ENCODE peak calls at places on chromosomes 6 and 20, in nine cellular contexts. R is CD8-positive, alpha-beta T cell; A is kidney; C is IMR-90; O is ovary; N is breast epithelium; W is uterus; E is lower lobe of right lung; F is GM12878. S is an unnamed sample.

GRCh38 chr6:3695065-3695830 is 56.3 kb downstream of the PXDC1 start:
- DNase-seq in R (no peak), A (no peak), C (no peak), O (no peak), N (no peak), W (no peak), E (no peak), F (no peak), S (no peak)

GRCh38 chr6:144854654-144855053 is 569.5 kb downstream of the UTRN start:
- DNase-seq in R (no peak), A (no peak), C (no peak), O (no peak), N (no peak), W (no peak), E (no peak), F (no peak), S (no peak)

GRCh38 chr6:57013501-57013900 is 33.0 kb upstream of the KIAA1586 start:
- DNase-seq in R (no peak), A (no peak), C (peak; percentile 77), O (no peak), N (no peak), W (no peak), E (no peak), F (no peak), S (no peak)

GRCh38 chr6:21999012-21999528 is 297.8 kb downstream of the PRL start:
- DNase-seq in R (no peak), A (no peak), C (peak; percentile 76), O (no peak), N (no peak), W (no peak), E (no peak), F (no peak), S (no peak)

GRCh38 chr6:26544473-26544872 is 6.3 kb downstream of the HMGN4 start:
- DNase-seq in R (no peak), A (no peak), C (no peak), O (no peak), N (no peak), W (no peak), E (no peak), F (no peak), S (no peak)

GRCh38 chr6:112270756-112271155 is 16.4 kb upstream of the LAMA4 start:
- DNase-seq in R (no peak), A (no peak), C (no peak), O (no peak), N (no peak), W (no peak), E (no peak), F (no peak), S (no peak)

GRCh38 chr20:18628330-18628941 is 40.6 kb downstream of the DTD1 start:
- DNase-seq in R (no peak), A (no peak), C (no peak), O (peak; percentile 45), N (no peak), W (no peak), E (no peak), F (no peak), S (no peak)

GRCh38 chr6:54619102-54619501 is 227.5 kb upstream of the FAM83B start:
- DNase-seq in R (no peak), A (no peak), C (no peak), O (no peak), N (no peak), W (no peak), E (no peak), F (no peak), S (no peak)

GRCh38 chr20:53920647-53921245 is 149.6 kb downstream of the BCAS1 start:
- DNase-seq in R (no peak), A (no peak), C (no peak), O (no peak), N (no peak), W (no peak), E (no peak), F (no peak), S (no peak)

GRCh38 chr20:42855896-42856295 is 333.8 kb downstream of the PTPRT start:
- DNase-seq in R (no peak), A (no peak), C (no peak), O (no peak), N (no peak), W (no peak), E (no peak), F (no peak), S (no peak)

GRCh38 chr20:31739550-31739863 is 417 bp downstream of the TPX2 start:
- DNase-seq in R (no peak), A (no peak), C (no peak), O (no peak), N (no peak), W (no peak), E (no peak), F (no peak), S (no peak)

GRCh38 chr6:26493258-26493657 is 6.8 kb upstream of the BTN1A1 start:
- DNase-seq in R (no peak), A (no peak), C (peak; percentile 55), O (no peak), N (no peak), W (no peak), E (no peak), F (no peak), S (no peak)

GRCh38 chr6:146868671-146869209 is 270.0 kb downstream of the ADGB start:
- DNase-seq in R (no peak), A (no peak), C (peak; percentile 36), O (no peak), N (no peak), W (no peak), E (no peak), F (no peak), S (no peak)

GRCh38 chr6:45987866-45988265 is 27.8 kb downstream of the CLIC5 start:
- DNase-seq in R (no peak), A (no peak), C (no peak), O (no peak), N (no peak), W (no peak), E (no peak), F (no peak), S (no peak)

GRCh38 chr6:45990162-45990561 is 25.5 kb downstream of the CLIC5 start:
- DNase-seq in R (no peak), A (no peak), C (no peak), O (no peak), N (no peak), W (no peak), E (no peak), F (no peak), S (no peak)

GRCh38 chr6:45988635-45989034 is 27.0 kb downstream of the CLIC5 start:
- DNase-seq in R (no peak), A (no peak), C (no peak), O (no peak), N (no peak), W (no peak), E (no peak), F (no peak), S (no peak)

GRCh38 chr6:45986746-45987274 is 28.9 kb downstream of the CLIC5 start:
- DNase-seq in R (no peak), A (no peak), C (no peak), O (no peak), N (no peak), W (no peak), E (no peak), F (no peak), S (no peak)

DNA sequence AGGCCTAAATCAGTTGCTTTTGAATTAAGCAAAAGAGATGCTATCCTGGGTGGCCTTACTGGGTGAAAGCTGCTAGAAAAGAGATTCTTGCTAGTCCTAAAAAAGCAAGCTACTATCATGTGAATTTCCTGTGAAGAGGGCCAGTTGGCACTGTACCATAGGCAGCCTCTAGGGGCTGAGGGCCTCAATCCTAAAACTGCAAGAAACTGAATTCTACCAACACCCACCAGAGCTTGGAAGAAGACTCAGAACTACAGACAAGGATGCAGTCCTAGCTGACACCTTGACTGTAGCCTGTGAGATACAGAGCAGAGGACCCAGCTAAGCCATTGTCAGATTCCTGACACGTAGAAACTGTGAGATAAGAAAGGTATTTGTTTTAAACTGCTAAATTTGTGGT is 24.5 kb downstream of the CLIC5 start:
- DNase-seq in R (no peak), A (no peak), C (no peak), O (no peak), N (no peak), W (no peak), E (no peak), F (no peak), S (no peak)
- TF ChIP-seq CTCF in R (no peak), A (no peak), C (no peak), O (no peak), N (no peak), W (no peak), E (no peak), F (peak; percentile 16), S (peak; percentile 22)

DNA sequence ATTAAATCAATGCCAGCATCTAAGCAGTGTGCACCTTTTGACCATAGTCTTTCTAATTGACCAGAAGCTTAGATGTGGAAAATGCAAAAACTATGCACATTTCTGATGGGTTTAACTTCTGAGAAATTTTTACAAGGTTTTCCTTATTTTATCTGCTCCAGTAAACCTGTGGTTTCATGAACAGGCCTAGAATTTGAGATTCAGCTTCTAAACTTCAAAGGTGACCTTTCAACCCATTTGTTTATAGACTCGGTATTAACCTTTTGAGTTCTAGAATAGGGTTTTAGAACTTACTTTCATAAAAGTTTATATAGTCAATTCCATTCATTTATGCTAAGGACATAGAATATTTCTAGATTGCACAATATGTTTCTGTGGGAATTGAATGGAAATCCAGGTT is 437.7 kb upstream of the HSF2 start:
- DNase-seq in R (no peak), A (no peak), C (no peak), O (no peak), N (no peak), W (no peak), E (no peak), F (no peak), S (no peak)
- H3K27ac ChIP-seq in R (no peak overlapping the region), A (no peak overlapping the region), C (no peak overlapping the region), O (no peak overlapping the region), N (no peak overlapping the region), W (no peak overlapping the region), E (no peak overlapping the region), F (no peak overlapping the region), S (no peak overlapping the region)

DNA sequence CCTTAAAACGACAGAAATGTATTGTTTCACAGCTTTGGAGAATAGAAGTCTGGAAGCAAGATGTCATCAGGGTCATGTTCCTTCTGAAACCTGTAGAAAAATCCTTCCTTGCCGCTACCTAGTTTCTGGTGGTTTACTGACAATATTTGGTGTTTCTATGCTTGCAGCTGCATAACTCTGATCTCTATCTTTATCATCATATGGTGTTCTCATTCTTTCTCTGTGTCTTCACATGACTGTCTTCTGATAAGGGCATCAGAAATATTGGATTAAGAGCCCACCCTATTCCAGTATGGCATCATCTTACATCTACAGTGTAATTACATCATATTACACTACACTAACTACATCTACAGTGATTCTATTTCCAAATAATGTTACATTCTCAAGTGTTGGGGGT is 148.0 kb downstream of the MANEA start:
- DNase-seq in R (no peak), A (no peak), C (no peak), O (no peak), N (no peak), W (no peak), E (no peak), F (no peak), S (no peak)
- H3K9me3 ChIP-seq in R (no peaks in the 10 kb centered on the region), A (no peaks in the 10 kb centered on the region), C (no peaks in the 10 kb centered on the region), O (no peaks in the 10 kb centered on the region), N (peaks cover 7% of the 10 kb centered on the region), W (no peaks in the 10 kb centered on the region), E (no peaks in the 10 kb centered on the region), F (no peaks in the 10 kb centered on the region), S (no peaks in the 10 kb centered on the region)

GRCh38 chr6:68634503-68635411 is at the start of gene ADGRB3:
- DNase-seq in R (no peak), A (peak; percentile 85), C (peak; percentile 47), O (peak; percentile 87), N (peak; percentile 37), W (peak; percentile 85), E (peak; percentile 74), F (no peak), S (no peak)
- TF ChIP-seq CTCF in R (no peak), A (peak; percentile 3), C (no peak), O (no peak), N (no peak), W (peak; percentile 41), E (no peak), F (no peak), S (no peak)

GRCh38 chr20:25394996-25395395 is 4.4 kb upstream of the ABHD12 start:
- DNase-seq in R (no peak), A (no peak), C (no peak), O (no peak), N (no peak), W (no peak), E (no peak), F (no peak), S (no peak)
- H3K27ac ChIP-seq in R (no peak overlapping the region), A (no peak overlapping the region), C (no peak overlapping the region), O (no peak overlapping the region), N (no peak overlapping the region), W (no peak overlapping the region), E (no peak overlapping the region), F (no peak overlapping the region), S (no peak overlapping the region)